ENCODE peak calls at places on chromosomes 12 and 14, in eight cellular contexts. J is COR-L47; U is mesenchymal stem cell; R is NCI-H774; C is RKO; B is activated CD4-positive, alpha-beta T cell treated with anti-CD3 and anti-CD28 coated beads for 48 hours; T is T-helper 1 cell; X is left ventricle myocardium inferior. H is an unnamed sample.

GRCh38 chr12:53518381-53518780 is 11.1 kb upstream of the NPFF start:
- DNase-seq in J (no peak), C (no peak), U (no peak), X (no peak), B (no peak), T (no peak), R (no peak), H (no peak)

GRCh38 chr12:114685869-114686268 is 1.9 kb upstream of the TBX3 start:
- DNase-seq in U (no peak), R (no peak), C (no peak), J (no peak), T (no peak), X (no peak), B (no peak), H (no peak)

GRCh38 chr12:121804417-121805111 is 755 bp downstream of the SETD1B start:
- DNase-seq in R (no peak), U (peak; percentile 57), J (no peak), X (peak; percentile 38), T (peak; percentile 60), C (peak; percentile 65), B (peak; percentile 66), H (peak; percentile 56)

GRCh38 chr12:75628916-75629315 is 117.5 kb upstream of the KRR1 start:
- DNase-seq in U (no peak), T (no peak), B (no peak), J (no peak), C (no peak), X (no peak), R (no peak), H (no peak)

GRCh38 chr14:32476532-32476931 is 147.4 kb downstream of the AKAP6 start:
- DNase-seq in J (no peak), B (no peak), T (no peak), C (no peak), U (no peak), X (no peak), R (no peak), H (no peak)

GRCh38 chr12:121278450-121279375 is 17.8 kb downstream of the CAMKK2 start:
- DNase-seq in B (no peak), C (no peak), X (peak; percentile 46), J (no peak), T (no peak), R (no peak), U (no peak), H (no peak)

GRCh38 chr14:70917633-70918032 is 10.4 kb downstream of the PCNX1 start:
- DNase-seq in R (no peak), C (no peak), J (no peak), T (no peak), U (no peak), B (no peak), X (no peak), H (no peak)

GRCh38 chr12:94761559-94761958 is 111.2 kb upstream of the TMCC3 start:
- DNase-seq in U (peak; percentile 94), R (no peak), B (peak; percentile 15), X (no peak), J (no peak), C (peak; percentile 93), T (no peak), H (no peak)

GRCh38 chr14:80388980-80389711 is 177.8 kb upstream of the DIO2 start:
- DNase-seq in J (no peak), U (peak; percentile 49), C (peak; percentile 12), T (no peak), R (no peak), B (no peak), X (no peak), H (no peak)

GRCh38 chr12:130200445-130200844 is 38.2 kb downstream of the FZD10 start:
- DNase-seq in C (no peak), J (no peak), T (no peak), U (no peak), X (no peak), B (no peak), R (no peak), H (no peak)

GRCh38 chr12:56261503-56262230 is 3.5 kb upstream of the ANKRD52 start:
- DNase-seq in U (peak; percentile 74), R (no peak), B (no peak), J (no peak), X (no peak), T (no peak), C (peak; percentile 84), H (no peak)

GRCh38 chr12:115394498-115395220 is 710.7 kb upstream of the TBX3 start:
- DNase-seq in B (no peak), C (no peak), U (peak; percentile 16), T (no peak), R (peak; percentile 57), X (no peak), J (no peak), H (no peak)

GRCh38 chr14:106518054-106518943 is 991.9 kb downstream of the TMEM121 start:
- DNase-seq in C (no peak), U (no peak), T (peak; percentile 72), J (peak; percentile 7), R (peak; percentile 53), X (peak; percentile 32), B (peak; percentile 92), H (no peak)

GRCh38 chr12:11675952-11676505 is 26.6 kb downstream of the ETV6 start:
- DNase-seq in T (no peak), C (no peak), B (no peak), R (no peak), J (no peak), U (no peak), X (no peak), H (no peak)

GRCh38 chr12:79818856-79819255 is 116.0 kb downstream of the PPP1R12A start:
- DNase-seq in B (no peak), T (no peak), J (no peak), R (no peak), U (no peak), X (no peak), C (no peak), H (no peak)

GRCh38 chr12:34292736-34293625 is 270.7 kb downstream of the ALG10 start:
- DNase-seq in J (peak; percentile 1), C (no peak), X (peak; percentile 5), R (no peak), T (no peak), U (no peak), B (peak; percentile 7), H (peak; percentile 8)

GRCh38 chr12:89225401-89225800 is 126.9 kb downstream of the DUSP6 start:
- DNase-seq in T (peak; percentile 47), J (no peak), X (peak; percentile 13), U (peak; percentile 70), B (peak; percentile 85), C (peak; percentile 82), R (no peak), H (no peak)